ENCODE peak calls at places on chromosomes 5 and 9, in nine cellular contexts. Y is stimulated activated CD4-positive, alpha-beta T cell treated with anti-CD3 and anti-CD28 coated beads, Interleukin-1b, Interleukin-23, amount 100 ng/mL, for 1 hour; L is activated T-helper 9 cell treated with anti-CD3 and anti-CD28 coated beads, Interleukin-2, amount 50 U/mL, for 16 hours; Q is posterior vena cava; G is GM12865; H is type B pancreatic cell; X is midbrain; C is effector CD4-positive, alpha-beta T cell; U is HCT116. N is an unnamed sample.

GRCh38 chr5:1834721-1835425 is 33.7 kb downstream of the NDUFS6 start:
- DNase-seq in H (no peak), Q (peak), U (no peak), G (no peak), C (no peak), X (no peak), Y (no peak), L (no peak), N (no peak)

GRCh38 chr9:117136461-117136860 is 278.4 kb downstream of the ASTN2 start:
- DNase-seq in Q (no peak), H (no peak), L (no peak), X (no peak), U (no peak), Y (no peak), C (no peak), G (no peak), N (no peak)

GRCh38 chr5:115599502-115599901 is 2.8 kb downstream of the TICAM2 start:
- DNase-seq in U (no peak), G (peak), C (no peak), Y (no peak), X (peak), H (no peak), Q (no peak), L (no peak), N (peak)

GRCh38 chr9:130903194-130904069 is 6.8 kb upstream of the QRFP start:
- DNase-seq in Q (no peak), Y (no peak), L (no peak), G (no peak), C (no peak), X (no peak), U (no peak), H (no peak), N (no peak)

GRCh38 chr9:83707768-83708514 is at the start of gene UBQLN1:
- DNase-seq in H (peak), G (peak), U (peak), L (peak), C (peak), X (peak), Q (peak), Y (peak), N (peak)

GRCh38 chr9:132239999-132240859 is 78.4 kb downstream of the NTNG2 start:
- DNase-seq in C (no peak), Y (no peak), L (no peak), H (no peak), Q (no peak), U (no peak), G (no peak), X (no peak), N (no peak)

GRCh38 chr9:76613980-76614379 is 150.3 kb upstream of the PCA3 start:
- DNase-seq in H (no peak), U (no peak), G (no peak), X (no peak), Y (no peak), Q (no peak), C (no peak), L (no peak), N (no peak)

GRCh38 chr9:125825762-125826161 is 78.6 kb downstream of the PBX3 start:
- DNase-seq in Q (no peak), L (no peak), H (no peak), U (no peak), X (no peak), G (no peak), Y (no peak), C (no peak), N (no peak)

GRCh38 chr5:402615-403359 is 40.2 kb upstream of the EXOC3 start:
- DNase-seq in X (no peak), C (no peak), G (peak), Y (no peak), H (peak), L (no peak), Q (peak), U (no peak), N (peak)

GRCh38 chr9:110919609-110920008 is 118.7 kb downstream of the LPAR1 start:
- DNase-seq in X (no peak), L (no peak), Y (no peak), H (no peak), Q (no peak), U (no peak), C (no peak), G (no peak), N (peak)

GRCh38 chr5:10311595-10312425 is 4.1 kb upstream of the CMBL start:
- DNase-seq in L (no peak), U (no peak), X (no peak), C (no peak), Y (no peak), Q (no peak), G (no peak), H (no peak), N (no peak)

GRCh38 chr9:15157371-15157770 is 149.6 kb downstream of the TTC39B start:
- DNase-seq in L (no peak), C (no peak), Y (no peak), U (no peak), Q (no peak), H (no peak), G (no peak), X (no peak), N (no peak)

GRCh38 chr9:108041551-108041950 is 552.0 kb upstream of the KLF4 start:
- DNase-seq in L (no peak), H (no peak), C (no peak), Y (no peak), X (no peak), Q (no peak), U (no peak), G (no peak), N (peak)

GRCh38 chr5:32087086-32088082 is 86.7 kb downstream of the GOLPH3 start:
- DNase-seq in L (no peak), U (no peak), C (no peak), G (no peak), X (no peak), H (no peak), Q (no peak), Y (no peak), N (no peak)

GRCh38 chr5:16726538-16726946 is 109.7 kb upstream of the RETREG1 start:
- DNase-seq in X (no peak), U (no peak), Y (no peak), C (no peak), Q (no peak), H (no peak), G (peak), L (no peak), N (no peak)

GRCh38 chr9:21904776-21905175 is 89.4 kb downstream of the CDKN2A start:
- DNase-seq in H (no peak), X (no peak), U (no peak), Y (no peak), L (no peak), G (no peak), C (no peak), Q (no peak), N (no peak)

GRCh38 chr9:137509198-137509597 is 41.0 kb downstream of the PNPLA7 start:
- DNase-seq in Q (no peak), H (no peak), G (no peak), U (no peak), X (no peak), C (no peak), Y (no peak), L (no peak), N (no peak)

GRCh38 chr9:131214457-131214856 is 61.9 kb downstream of the FAM78A start:
- DNase-seq in U (no peak), X (peak), H (no peak), Q (no peak), L (no peak), G (no peak), Y (no peak), C (no peak), N (no peak)

GRCh38 chr5:159310492-159310891 is 19.8 kb downstream of the IL12B start:
- DNase-seq in X (no peak), Q (no peak), C (no peak), L (no peak), Y (no peak), G (peak), H (no peak), U (no peak), N (peak)

GRCh38 chr5:132446621-132447020 is 44.0 kb downstream of the IRF1 start:
- DNase-seq in Q (peak), L (no peak), C (no peak), H (no peak), X (peak), G (no peak), Y (no peak), U (no peak), N (no peak)

GRCh38 chr5:134905246-134905996 is 490 bp downstream of the PCBD2 start:
- DNase-seq in Y (peak), C (peak), G (peak), L (peak), X (peak), Q (peak), H (no peak), U (peak), N (peak)

GRCh38 chr9:129630967-129631672 is 5.2 kb downstream of the NTMT1 start:
- DNase-seq in H (no peak), Q (no peak), L (no peak), X (peak), C (no peak), U (no peak), Y (no peak), G (no peak), N (peak)

GRCh38 chr5:171300358-171300757 is 8.7 kb upstream of the TLX3 start:
- DNase-seq in G (no peak), C (no peak), H (no peak), U (no peak), L (no peak), Q (no peak), X (no peak), Y (no peak), N (peak)